ENCODE peak calls at places on chromosomes 3 and 15, in six cellular contexts. O is tibial nerve, V is stomach, B is ovary, X is aorta, H is sigmoid colon. K is an unnamed sample.

GRCh38 chr15:48062476-48062875 is 58.3 kb upstream of the SLC24A5 start:
- DNase-seq in O (no peak), V (no peak), B (no peak), X (no peak), H (no peak), K (no peak)

GRCh38 chr3:66797916-66798560 is 200.1 kb upstream of the KBTBD8 start:
- DNase-seq in O (no peak), V (peak; percentile 27), B (no peak), X (no peak), H (peak; percentile 82), K (peak; percentile 66)

GRCh38 chr3:175005193-175005592 is 146.1 kb downstream of the NAALADL2 start:
- DNase-seq in O (no peak), V (no peak), B (no peak), X (no peak), H (no peak), K (no peak)

GRCh38 chr15:49460411-49460941 is 37.4 kb downstream of the FGF7 start:
- DNase-seq in O (no peak), V (no peak), B (no peak), X (no peak), H (no peak), K (no peak)

GRCh38 chr3:159273608-159274007 is 471.8 kb downstream of the MFSD1 start:
- DNase-seq in O (no peak), V (no peak), B (no peak), X (no peak), H (no peak), K (no peak)

GRCh38 chr3:11198495-11198894 is 44.2 kb downstream of the HRH1 start:
- DNase-seq in O (no peak), V (no peak), B (no peak), X (no peak), H (no peak), K (no peak)

GRCh38 chr3:10496121-10496863 is 9.1 kb downstream of the ATP2B2 start:
- DNase-seq in O (no peak), V (no peak), B (no peak), X (no peak), H (no peak), K (no peak)

GRCh38 chr3:29186131-29186599 is 94.7 kb upstream of the RBMS3 start:
- DNase-seq in O (no peak), V (no peak), B (no peak), X (no peak), H (no peak), K (no peak)

GRCh38 chr3:125123906-125124305 is 68.1 kb upstream of the HEG1 start:
- DNase-seq in O (no peak), V (no peak), B (no peak), X (no peak), H (no peak), K (no peak)

GRCh38 chr3:12922881-12923431 is 81.6 kb upstream of the RPL32 start:
- DNase-seq in O (no peak), V (no peak), B (no peak), X (no peak), H (no peak), K (no peak)

GRCh38 chr3:40780801-40781406 is 256.1 kb downstream of the ZNF621 start:
- DNase-seq in O (peak; percentile 31), V (no peak), B (peak; percentile 36), X (peak; percentile 77), H (peak; percentile 73), K (no peak)

GRCh38 chr3:36944641-36945270 is at the start of gene TRANK1:
- DNase-seq in O (peak; percentile 35), V (peak; percentile 56), B (peak; percentile 72), X (peak; percentile 87), H (peak; percentile 89), K (peak; percentile 89)

GRCh38 chr15:101376615-101377395 is 81.8 kb upstream of the SNRPA1 start:
- DNase-seq in O (no peak), V (no peak), B (no peak), X (no peak), H (no peak), K (no peak)

GRCh38 chr3:184596886-184597575 is 35.4 kb downstream of the EPHB3 start:
- DNase-seq in O (no peak), V (no peak), B (peak; percentile 30), X (peak; percentile 23), H (no peak), K (peak; percentile 25)

GRCh38 chr15:25241241-25241801 is 197.5 kb downstream of the UBE3A start:
- DNase-seq in O (peak; percentile 11), V (no peak), B (peak; percentile 13), X (peak; percentile 26), H (no peak), K (no peak)

GRCh38 chr3:101182734-101183133 is 137.6 kb downstream of the IMPG2 start:
- DNase-seq in O (no peak), V (no peak), B (no peak), X (no peak), H (no peak), K (no peak)

GRCh38 chr15:77985931-77986480 is 91.5 kb downstream of the TBC1D2B start:
- DNase-seq in O (no peak), V (no peak), B (no peak), X (peak; percentile 34), H (peak; percentile 58), K (peak; percentile 57)

GRCh38 chr3:30578479-30578878 is 27.9 kb upstream of the TGFBR2 start:
- DNase-seq in O (no peak), V (no peak), B (no peak), X (peak; percentile 69), H (peak; percentile 77), K (no peak)

GRCh38 chr3:30581067-30581585 is 25.3 kb upstream of the TGFBR2 start:
- DNase-seq in O (no peak), V (no peak), B (no peak), X (no peak), H (no peak), K (no peak)

GRCh38 chr3:30577788-30578187 is 28.6 kb upstream of the TGFBR2 start:
- DNase-seq in O (no peak), V (no peak), B (no peak), X (no peak), H (no peak), K (no peak)

GRCh38 chr3:30578986-30579579 is 27.3 kb upstream of the TGFBR2 start:
- DNase-seq in O (no peak), V (no peak), B (no peak), X (no peak), H (no peak), K (no peak)

DNA sequence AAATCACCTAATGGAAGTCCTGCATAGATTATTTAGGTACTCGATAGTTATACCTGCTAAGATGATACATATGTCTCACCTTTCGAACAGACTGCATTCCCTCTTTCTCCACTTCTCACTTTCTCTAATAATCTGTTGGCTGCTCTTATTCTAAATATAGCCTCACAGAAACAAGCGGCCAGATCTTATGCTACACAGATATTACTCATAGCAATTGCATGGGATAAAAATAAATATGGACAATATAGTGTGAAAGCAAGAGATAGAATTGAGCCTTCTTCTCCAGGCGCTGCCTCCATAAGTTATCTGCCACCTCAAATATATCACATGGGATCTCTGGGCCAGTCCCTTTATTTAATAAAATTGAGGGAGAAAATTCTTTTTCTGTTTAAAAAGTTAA is 29.5 kb upstream of the TGFBR2 start:
- DNase-seq in O (no peak), V (no peak), B (no peak), X (no peak), H (no peak), K (no peak)
- H3K4me3 ChIP-seq in O (no peak overlapping the region), V (no peak overlapping the region), B (no peak overlapping the region), X (no peak overlapping the region), H (no peak overlapping the region), K (no peak overlapping the region)

DNA sequence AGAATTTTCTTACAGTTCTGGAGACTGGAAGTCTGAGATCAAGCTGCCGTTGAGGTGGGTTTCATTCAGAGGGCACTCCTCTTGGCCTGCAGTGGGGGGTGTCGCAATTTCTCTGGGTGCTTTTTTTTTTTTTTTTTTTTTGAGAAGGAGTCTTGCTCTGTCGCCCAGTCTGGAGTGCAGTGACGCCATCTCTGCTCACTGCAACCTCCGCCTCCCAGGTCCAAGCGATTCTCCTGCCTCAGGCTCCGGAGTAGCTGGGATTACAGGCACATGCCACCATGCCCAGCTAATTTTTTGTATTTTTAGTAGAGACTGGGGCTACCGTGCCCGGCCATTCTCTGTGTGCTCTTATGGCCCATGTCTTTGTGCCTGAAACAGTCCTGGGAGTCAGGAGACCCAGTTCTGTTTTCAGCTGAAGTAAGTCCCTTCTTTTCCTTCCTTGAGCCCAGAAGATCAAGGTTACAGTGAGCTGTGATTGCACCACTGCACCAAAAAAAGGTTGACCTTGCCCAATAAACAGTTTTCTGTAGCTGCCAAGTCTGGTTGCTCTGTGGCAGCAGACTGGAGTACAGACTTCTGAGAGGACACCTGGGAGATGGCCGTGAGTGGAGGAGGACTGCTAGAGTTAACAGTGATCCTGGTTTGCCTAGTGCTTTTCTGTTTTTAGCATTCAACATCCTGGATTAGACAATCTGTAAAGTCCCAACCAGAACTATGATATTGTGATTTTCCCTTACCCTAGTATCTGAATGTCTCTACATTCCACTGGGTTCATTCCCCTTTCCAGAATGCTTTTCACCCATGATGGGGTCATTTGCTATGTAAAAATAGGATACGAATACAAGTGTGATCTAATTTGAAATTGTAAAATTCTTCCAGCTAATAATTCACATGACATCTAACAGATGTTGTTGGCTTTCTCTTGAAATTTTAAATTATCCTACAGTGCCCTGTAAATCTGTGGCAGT is 76.6 kb upstream of the RNF7 start:
- DNase-seq in O (no peak), V (no peak), B (no peak), X (no peak), H (no peak), K (no peak)
- H3K27me3 ChIP-seq in O (peaks cover 5% of the 10 kb centered on the region), V (peaks cover 26% of the 10 kb centered on the region), B (no peaks in the 10 kb centered on the region), X (no peaks in the 10 kb centered on the region), H (no peaks in the 10 kb centered on the region), K (no peaks in the 10 kb centered on the region)

GRCh38 chr15:74209560-74209958 is 7.0 kb upstream of the STRA6 start:
- DNase-seq in O (no peak), V (no peak), B (no peak), X (no peak), H (no peak), K (no peak)

GRCh38 chr15:74208496-74208895 is 5.9 kb upstream of the STRA6 start:
- DNase-seq in O (no peak), V (no peak), B (no peak), X (no peak), H (no peak), K (no peak)

GRCh38 chr15:74206801-74207281 is 4.3 kb upstream of the STRA6 start:
- DNase-seq in O (no peak), V (no peak), B (no peak), X (no peak), H (no peak), K (no peak)

GRCh38 chr15:74208901-74209559 is 6.4 kb upstream of the STRA6 start:
- DNase-seq in O (no peak), V (no peak), B (no peak), X (no peak), H (no peak), K (no peak)

GRCh38 chr15:74207652-74208440 is 5.3 kb upstream of the STRA6 start:
- DNase-seq in O (no peak), V (no peak), B (no peak), X (no peak), H (no peak), K (no peak)
- H3K4me3 ChIP-seq in O (no peak overlapping the region), V (no peak overlapping the region), B (no peak overlapping the region), X (no peak overlapping the region), H (no peak overlapping the region), K (no peak overlapping the region)

DNA sequence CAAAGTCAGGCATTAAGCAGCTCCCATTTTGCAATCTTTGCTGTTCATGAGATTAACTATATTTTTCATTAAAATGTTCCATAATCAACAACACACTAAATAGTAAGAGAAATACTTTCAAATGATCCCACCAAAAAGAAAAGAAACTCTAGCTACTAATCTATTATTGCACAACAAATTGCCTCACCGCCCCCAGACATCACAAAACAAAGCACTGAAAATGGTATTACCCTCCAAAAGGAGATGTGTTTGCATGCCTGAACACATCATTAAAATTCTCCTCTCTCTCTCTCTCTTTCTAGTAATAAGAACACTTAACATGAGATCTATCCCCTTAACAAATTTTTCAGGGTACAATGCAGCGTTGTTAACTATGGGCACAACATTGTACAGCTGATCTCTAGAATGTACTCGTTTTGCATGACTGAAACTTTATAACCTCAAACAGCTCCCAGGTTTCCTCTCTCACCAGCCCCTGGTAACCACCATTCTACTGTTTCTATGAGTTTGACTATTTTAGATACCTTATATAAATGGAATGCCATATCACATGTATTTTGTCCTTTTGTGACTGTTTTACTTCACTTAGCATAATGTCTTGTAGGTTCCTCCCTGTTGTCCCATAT is 33.1 kb downstream of the WNT5A start:
- DNase-seq in O (no peak), V (no peak), B (no peak), X (no peak), H (no peak), K (no peak)
- H3K27me3 ChIP-seq in O (no peaks in the 10 kb centered on the region), V (no peaks in the 10 kb centered on the region), B (no peaks in the 10 kb centered on the region), X (no peaks in the 10 kb centered on the region), H (no peaks in the 10 kb centered on the region), K (no peaks in the 10 kb centered on the region)

K was measured in upper lobe of right lung.